ENCODE peak calls at places on chromosomes 4 and X, in five cellular contexts. H is cardiac muscle cell; A is amniotic stem cell; F is transverse colon; B is activated naive CD4-positive, alpha-beta T cell treated with anti-CD3 and anti-CD28 coated beads, Interleukin-2, amount 50 U/mL, for 72 hours. Y is an unnamed sample.
A peak's percentile ranks its signal among the peaks of the same experiment; 100 is the strongest.

GRCh38 chr4:188246488-188246887 is 107.2 kb downstream of the TRIML1 start:
- DNase-seq in H (no peak), A (no peak), F (no peak), B (no peak), Y (no peak)

GRCh38 chr4:85866508-85866907 is 391.6 kb downstream of the ARHGAP24 start:
- DNase-seq in H (no peak), A (no peak), F (no peak), B (no peak), Y (no peak)

GRCh38 chrX:117969782-117970181 is 146.8 kb downstream of the KLHL13 start:
- DNase-seq in H (no peak), A (no peak), F (no peak), B (no peak), Y (no peak)

GRCh38 chr4:20512053-20512810 is 188.0 kb upstream of the PACRGL start:
- DNase-seq in H (peak; percentile 32), A (no peak), F (no peak), B (no peak), Y (no peak)

GRCh38 chr4:13547563-13548041 is 3.3 kb upstream of the NKX3-2 start:
- DNase-seq in H (no peak), A (no peak), F (peak; percentile 25), B (no peak), Y (no peak)

GRCh38 chr4:16779028-16779675 is 119.3 kb downstream of the LDB2 start:
- DNase-seq in H (peak; percentile 65), A (no peak), F (no peak), B (no peak), Y (no peak)

GRCh38 chr4:155722816-155723499 is 35.9 kb upstream of the GUCY1B1 start:
- DNase-seq in H (no peak), A (no peak), F (no peak), B (no peak), Y (no peak)

GRCh38 chr4:152164561-152164960 is 371.3 kb downstream of the FBXW7 start:
- DNase-seq in H (no peak), A (no peak), F (no peak), B (no peak), Y (no peak)

GRCh38 chrX:17374619-17375360 is at the start of gene NHS:
- DNase-seq in H (peak; percentile 83), A (peak; percentile 44), F (peak; percentile 75), B (no peak), Y (peak; percentile 69)

GRCh38 chr4:56619160-56619559 is 61.9 kb downstream of the HOPX start:
- DNase-seq in H (peak; percentile 21), A (no peak), F (no peak), B (no peak), Y (no peak)

Y was measured in neural crest cell.